ENCODE peak calls at places on chromosomes 16 and 17, in eight cellular contexts. B, L, Y, D, O, V, Q and F are unnamed samples.

GRCh38 chr16:10862432-10862831 is 14.6 kb upstream of the CIITA start:
- DNase-seq in D (peak), B (no peak), L (no peak), V (no peak), O (no peak), Q (peak), Y (no peak), F (peak)

GRCh38 chr17:47850373-47850691 is 631 bp downstream of the SP6 start:
- DNase-seq in V (no peak), D (no peak), Q (no peak), O (peak), L (no peak), Y (no peak), B (no peak), F (no peak)

GRCh38 chr16:64858076-64858475 is 263.8 kb downstream of the CDH11 start:
- DNase-seq in B (no peak), O (no peak), L (no peak), Q (no peak), V (no peak), Y (no peak), D (peak), F (no peak)

GRCh38 chr17:27539794-27540193 is 83.5 kb downstream of the KSR1 start:
- DNase-seq in Q (no peak), O (no peak), B (no peak), Y (no peak), V (no peak), L (no peak), D (no peak), F (no peak)

GRCh38 chr16:54282202-54282922 is 4.2 kb downstream of the IRX3 start:
- DNase-seq in B (no peak), Q (peak), L (no peak), V (no peak), Y (no peak), O (no peak), D (peak), F (peak)

GRCh38 chr16:22266546-22266945 is 30.7 kb upstream of the POLR3E start:
- DNase-seq in D (no peak), O (no peak), V (no peak), Y (no peak), Q (no peak), L (no peak), B (no peak), F (no peak)

GRCh38 chr17:28033972-28034714 is 8.3 kb upstream of the NLK start:
- DNase-seq in Q (no peak), L (no peak), V (no peak), Y (no peak), O (no peak), D (peak), B (no peak), F (peak)

GRCh38 chr16:25009822-25010221 is 5.3 kb downstream of the ARHGAP17 start:
- DNase-seq in B (no peak), D (no peak), O (no peak), Y (no peak), Q (no peak), V (no peak), L (no peak), F (no peak)

GRCh38 chr16:11094075-11094593 is 149.8 kb downstream of the CLEC16A start:
- DNase-seq in B (no peak), O (no peak), V (peak), Q (no peak), Y (peak), D (no peak), L (no peak), F (peak)

GRCh38 chr17:82309656-82310570 is 7.5 kb downstream of the CD7 start:
- DNase-seq in Q (no peak), Y (no peak), O (no peak), L (no peak), D (no peak), B (no peak), V (no peak), F (no peak)

GRCh38 chr17:66190738-66191606 is 961 bp downstream of the CEP112 start:
- DNase-seq in Y (no peak), Q (no peak), D (peak), V (no peak), O (no peak), L (no peak), B (no peak), F (no peak)

GRCh38 chr16:66406534-66407368 is 20.3 kb upstream of the BEAN1 start:
- DNase-seq in B (no peak), D (peak), O (peak), L (peak), Q (peak), V (peak), Y (peak), F (peak)

GRCh38 chr16:85090166-85090565 is 22.1 kb downstream of the CIBAR2 start:
- DNase-seq in O (no peak), L (no peak), V (no peak), B (no peak), Y (no peak), D (no peak), Q (no peak), F (no peak)

GRCh38 chr16:79310734-79311133 is 289.8 kb downstream of the MAF start:
- DNase-seq in D (no peak), B (no peak), Y (no peak), Q (no peak), O (no peak), V (no peak), L (no peak), F (no peak)

GRCh38 chr16:51523400-51523799 is 372.3 kb upstream of the SALL1 start:
- DNase-seq in Y (no peak), Q (no peak), V (no peak), O (no peak), B (no peak), D (peak), L (no peak), F (no peak)

GRCh38 chr16:82070656-82071369 is 35.8 kb downstream of the HSD17B2 start:
- DNase-seq in Q (peak), V (no peak), Y (no peak), L (no peak), D (peak), O (no peak), B (no peak), F (peak)

GRCh38 chr16:56226840-56227525 is 35.7 kb downstream of the GNAO1 start:
- DNase-seq in O (no peak), Y (no peak), B (no peak), V (peak), D (no peak), L (peak), Q (no peak), F (no peak)

GRCh38 chr16:70419384-70420327 is 19.2 kb downstream of the ST3GAL2 start:
- DNase-seq in L (no peak), Q (no peak), V (no peak), Y (no peak), B (no peak), O (no peak), D (no peak), F (no peak)

GRCh38 chr16:88810166-88810867 is 1.4 kb downstream of the APRT start:
- DNase-seq in O (no peak), D (no peak), Q (no peak), V (no peak), Y (no peak), L (no peak), B (no peak), F (peak)

GRCh38 chr16:65888201-65888600 is 478.3 kb upstream of the CDH5 start:
- DNase-seq in Y (no peak), L (no peak), B (no peak), V (no peak), D (peak), O (no peak), Q (peak), F (no peak)

GRCh38 chr17:64063766-64064224 is 43.4 kb upstream of the ICAM2 start:
- DNase-seq in Y (no peak), O (no peak), Q (no peak), B (no peak), L (peak), V (peak), D (peak), F (no peak)

GRCh38 chr16:1871974-1872635 is at the start of gene MEIOB:
- DNase-seq in O (no peak), V (no peak), D (no peak), Y (peak), Q (no peak), B (no peak), L (no peak), F (peak)

GRCh38 chr16:17370233-17371013 is 100.3 kb downstream of the XYLT1 start:
- DNase-seq in Q (no peak), B (no peak), D (peak), L (no peak), Y (no peak), V (peak), O (no peak), F (no peak)

GRCh38 chr17:44385287-44386181 is 3.9 kb downstream of the ITGA2B start:
- DNase-seq in V (peak), L (peak), Y (peak), B (no peak), O (peak), D (peak), Q (peak), F (peak)

GRCh38 chr16:85296859-85297698 is 184.8 kb upstream of the CIBAR2 start:
- DNase-seq in V (no peak), Q (peak), B (no peak), Y (peak), D (peak), L (no peak), O (peak), F (peak)

GRCh38 chr16:89536371-89536770 is 24.1 kb upstream of the RPL13 start:
- DNase-seq in L (no peak), V (no peak), B (no peak), Q (no peak), O (no peak), D (no peak), Y (no peak), F (no peak)

GRCh38 chr17:2482218-2482617 is 29.5 kb downstream of the METTL16 start:
- DNase-seq in V (peak), Y (no peak), D (no peak), Q (no peak), O (peak), B (no peak), L (peak), F (no peak)

GRCh38 chr17:1188812-1189211 is 9.0 kb upstream of the ABR start:
- DNase-seq in L (no peak), V (no peak), Y (no peak), O (no peak), D (peak), Q (no peak), B (no peak), F (no peak)

GRCh38 chr17:58166682-58167081 is at the start of gene OR4D2:
- DNase-seq in V (no peak), O (no peak), L (no peak), D (no peak), B (no peak), Q (no peak), Y (no peak), F (no peak)

GRCh38 chr17:81422776-81423697 is 27.8 kb downstream of the BAHCC1 start:
- DNase-seq in D (peak), Q (peak), B (no peak), L (no peak), V (no peak), Y (no peak), O (no peak), F (peak)

GRCh38 chr17:78231991-78232759 is 744 bp downstream of the TMEM235 start:
- DNase-seq in Y (peak), L (peak), Q (no peak), O (no peak), D (no peak), B (no peak), V (no peak), F (no peak)

GRCh38 chr17:57293077-57293476 is 36.8 kb downstream of the MSI2 start:
- DNase-seq in Q (peak), Y (no peak), O (no peak), D (no peak), B (no peak), L (no peak), V (peak), F (peak)

GRCh38 chr16:70522216-70523000 is 946 bp downstream of the COG4 start:
- DNase-seq in V (no peak), L (peak), Y (no peak), D (no peak), B (no peak), Q (no peak), O (no peak), F (no peak)

GRCh38 chr17:72270530-72270929 is 149.7 kb downstream of the SOX9 start:
- DNase-seq in O (peak), D (peak), Q (peak), L (no peak), B (peak), Y (no peak), V (no peak), F (no peak)

GRCh38 chr17:75876190-75876937 is 2.0 kb downstream of the TRIM47 start:
- DNase-seq in V (peak), D (no peak), O (peak), L (peak), B (no peak), Y (peak), Q (no peak), F (peak)

GRCh38 chr16:77859493-77860232 is 71.3 kb downstream of the VAT1L start:
- DNase-seq in L (no peak), Q (no peak), D (no peak), Y (no peak), V (no peak), B (no peak), O (no peak), F (no peak)

GRCh38 chr17:44913676-44914075 is 1.6 kb downstream of the GFAP start:
- DNase-seq in Q (no peak), D (no peak), L (no peak), Y (peak), O (no peak), V (no peak), B (no peak), F (no peak)

GRCh38 chr16:85400305-85401205 is 212.6 kb upstream of the GSE1 start:
- DNase-seq in Y (no peak), O (no peak), V (no peak), Q (no peak), D (no peak), L (no peak), B (no peak), F (no peak)